ENCODE peak calls at places on chromosome 16, in four cellular contexts. A is A673, Q is mesenchymal stem cell, B is psoas muscle. L is an unnamed sample.

GRCh38 chr16:11796227-11797165 is 562 bp downstream of the ZC3H7A start:
- DNase-seq in A (no peak), B (peak; percentile 79), Q (peak; percentile 69), L (peak; percentile 75)

GRCh38 chr16:84442416-84443145 is 61.9 kb downstream of the MEAK7 start:
- DNase-seq in A (no peak), B (no peak), Q (no peak), L (no peak)

GRCh38 chr16:66894948-66895696 is 14.8 kb downstream of the PDP2 start:
- DNase-seq in A (peak; percentile 76), B (peak; percentile 78), Q (peak; percentile 83), L (peak; percentile 84)

GRCh38 chr16:20660325-20660724 is 37.2 kb downstream of the ACSM1 start:
- DNase-seq in A (no peak), Q (no peak), B (no peak), L (no peak)

GRCh38 chr16:79883494-79883893 is 283.0 kb upstream of the MAF start:
- DNase-seq in A (no peak), Q (no peak), B (no peak), L (no peak)

GRCh38 chr16:11100239-11100750 is 155.7 kb downstream of the SOCS1 start:
- DNase-seq in B (peak; percentile 75), Q (peak; percentile 98), A (peak; percentile 46), L (no peak)

GRCh38 chr16:24041834-24042631 is 206.2 kb downstream of the PRKCB start:
- DNase-seq in A (peak; percentile 87), Q (peak; percentile 11), B (no peak), L (peak; percentile 78)

GRCh38 chr16:23948949-23949392 is 113.2 kb downstream of the PRKCB start:
- DNase-seq in A (no peak), Q (no peak), B (no peak), L (no peak)

GRCh38 chr16:66961065-66961744 is at the start of gene CES3:
- DNase-seq in Q (peak; percentile 74), B (peak; percentile 72), A (peak; percentile 88), L (peak; percentile 90)

GRCh38 chr16:9650284-9650683 is 531.9 kb downstream of the GRIN2A start:
- DNase-seq in Q (no peak), B (no peak), A (no peak), L (no peak)

GRCh38 chr16:15915555-15916081 is 27.2 kb upstream of the CEP20 start:
- DNase-seq in Q (no peak), B (no peak), A (no peak), L (no peak)

GRCh38 chr16:56608876-56609462 is 585 bp downstream of the MT2A start:
- DNase-seq in A (peak; percentile 65), Q (peak; percentile 38), B (peak; percentile 64), L (no peak)

GRCh38 chr16:19883296-19883951 is 1.2 kb downstream of the GPRC5B start:
- DNase-seq in B (peak; percentile 77), Q (peak; percentile 51), A (peak; percentile 69), L (no peak)

GRCh38 chr16:67164599-67165061 is at the start of gene HSF4:
- DNase-seq in Q (no peak), B (peak; percentile 89), A (no peak), L (no peak)

GRCh38 chr16:75593308-75593707 is 27.1 kb downstream of the GABARAPL2 start:
- DNase-seq in A (peak; percentile 28), Q (no peak), B (no peak), L (no peak)

GRCh38 chr16:73032548-73033270 is 15.2 kb downstream of the ZFHX3 start:
- DNase-seq in A (no peak), Q (peak; percentile 40), B (no peak), L (no peak)

GRCh38 chr16:83110221-83110768 is 483.5 kb downstream of the CDH13 start:
- DNase-seq in B (no peak), A (no peak), Q (peak; percentile 6), L (no peak)

GRCh38 chr16:610513-611381 is 20.0 kb upstream of the WFIKKN1 start:
- DNase-seq in Q (no peak), A (no peak), B (peak; percentile 84), L (peak; percentile 90)

GRCh38 chr16:64626771-64627170 is 495.1 kb downstream of the CDH11 start:
- DNase-seq in A (no peak), B (no peak), Q (peak; percentile 19), L (peak; percentile 27)

GRCh38 chr16:51755039-51755501 is 604.0 kb upstream of the SALL1 start:
- DNase-seq in A (no peak), Q (no peak), B (no peak), L (no peak)

GRCh38 chr16:26334218-26335111 is 642.7 kb downstream of the HS3ST4 start:
- DNase-seq in Q (no peak), A (no peak), B (no peak), L (no peak)

GRCh38 chr16:9533042-9533441 is 441.6 kb downstream of the HAPSTR1 start:
- DNase-seq in A (no peak), B (no peak), Q (no peak), L (no peak)

GRCh38 chr16:2512920-2513404 is 790 bp upstream of the ATP6V0C start:
- DNase-seq in Q (no peak), A (no peak), B (no peak), L (peak; percentile 61)

GRCh38 chr16:19898924-19899604 is 14.4 kb upstream of the GPRC5B start:
- DNase-seq in Q (peak; percentile 63), B (no peak), A (peak; percentile 64), L (peak; percentile 63)

GRCh38 chr16:86476956-86477530 is 33.3 kb upstream of the FOXF1 start:
- DNase-seq in Q (no peak), A (no peak), B (no peak), L (no peak)

GRCh38 chr16:2429771-2430663 is 770 bp downstream of the CCNF start:
- DNase-seq in Q (peak; percentile 39), B (peak; percentile 60), A (peak; percentile 40), L (no peak)

GRCh38 chr16:8863594-8864424 is 5.0 kb downstream of the CARHSP1 start:
- DNase-seq in A (no peak), B (peak; percentile 71), Q (peak; percentile 50), L (no peak)

GRCh38 chr16:29784901-29785500 is 5.5 kb upstream of the KIF22 start:
- DNase-seq in A (peak; percentile 80), B (peak; percentile 88), Q (peak; percentile 77), L (no peak)

GRCh38 chr16:67150058-67150832 is 553 bp downstream of the B3GNT9 start:
- DNase-seq in B (peak; percentile 71), Q (peak; percentile 76), A (peak; percentile 89), L (no peak)

GRCh38 chr16:1153480-1154160 is 714 bp downstream of the CACNA1H start:
- DNase-seq in A (no peak), Q (no peak), B (no peak), L (no peak)

GRCh38 chr16:78478267-78478821 is 378.9 kb downstream of the WWOX start:
- DNase-seq in Q (peak; percentile 16), B (no peak), A (peak; percentile 51), L (no peak)

GRCh38 chr16:1745900-1746692 is 25.2 kb downstream of the NME3 start:
- DNase-seq in A (peak; percentile 38), B (no peak), Q (peak; percentile 90), L (no peak)

GRCh38 chr16:46830417-46830901 is 521 bp downstream of the C16orf87 start:
- DNase-seq in Q (no peak), A (peak; percentile 41), B (peak; percentile 70), L (no peak)

GRCh38 chr16:19396555-19397011 is 21.1 kb upstream of the TMC5 start:
- DNase-seq in A (no peak), B (no peak), Q (no peak), L (no peak)

GRCh38 chr16:67959930-67960329 is 8.5 kb downstream of the SLC12A4 start:
- DNase-seq in A (no peak), Q (no peak), B (no peak), L (no peak)

GRCh38 chr16:29021471-29021870 is 36.6 kb downstream of the LAT start:
- DNase-seq in B (no peak), Q (no peak), A (no peak), L (no peak)

GRCh38 chr16:73019456-73020362 is 28.2 kb downstream of the ZFHX3 start:
- DNase-seq in B (no peak), Q (peak; percentile 93), A (no peak), L (no peak)

GRCh38 chr16:49127103-49127502 is 154.5 kb downstream of the CBLN1 start:
- DNase-seq in Q (no peak), A (peak; percentile 5), B (no peak), L (no peak)

DNA sequence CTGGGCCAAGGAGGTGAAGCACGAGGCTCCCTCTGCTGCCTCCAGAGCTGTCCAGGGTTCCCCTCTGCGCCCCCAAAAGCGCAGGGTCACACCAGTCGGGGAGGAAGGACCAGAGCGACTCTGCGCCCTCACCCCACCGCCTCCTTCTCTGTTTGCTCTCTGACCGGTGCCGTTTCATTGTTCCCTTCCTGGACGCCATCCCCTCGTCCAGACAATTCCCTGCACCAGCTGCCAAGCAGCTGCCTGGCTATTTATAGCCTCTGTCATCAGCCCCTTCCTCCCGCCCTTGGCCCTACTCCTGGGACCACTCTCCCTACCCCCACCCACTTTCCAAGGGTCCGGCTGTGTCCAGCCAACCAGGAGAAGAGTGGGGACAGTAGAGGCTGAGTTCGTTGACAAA is 68.8 kb upstream of the CREBBP start:
- DNase-seq in B (peak; percentile 59), Q (no peak), A (no peak), L (no peak)
- H3K27ac ChIP-seq in B (peak overlapping the region; percentile 81), Q (no peak overlapping the region), A (no peak overlapping the region), L (no peak overlapping the region)

GRCh38 chr16:55478827-55479559 is at the start of gene MMP2:
- DNase-seq in B (peak; percentile 88), Q (peak; percentile 83), A (peak; percentile 69), L (peak; percentile 46)
- H3K27ac ChIP-seq in B (peak within 1 kb of the TSS; percentile 55), Q (no peak within 1 kb of the TSS), A (no peak within 1 kb of the TSS), L (no peak within 1 kb of the TSS)

GRCh38 chr16:27363797-27364196 is 38.2 kb upstream of the IL21R start:
- DNase-seq in B (no peak), Q (no peak), A (peak; percentile 23), L (no peak)

GRCh38 chr16:27362570-27363245 is 39.3 kb upstream of the IL21R start:
- DNase-seq in B (no peak), Q (no peak), A (no peak), L (no peak)

GRCh38 chr16:27363246-27363632 is 38.7 kb upstream of the IL21R start:
- DNase-seq in B (no peak), Q (no peak), A (no peak), L (peak; percentile 16)

GRCh38 chr16:27365142-27366089 is 36.6 kb upstream of the IL21R start:
- DNase-seq in Q (peak; percentile 58), B (no peak), A (no peak), L (no peak)

GRCh38 chr16:27364493-27365141 is 37.4 kb upstream of the IL21R start:
- DNase-seq in Q (no peak), A (no peak), B (no peak), L (no peak)
- H3K27ac ChIP-seq in Q (peak overlapping the region; percentile 36), A (no peak overlapping the region), B (no peak overlapping the region), L (no peak overlapping the region)

GRCh38 chr16:89282523-89282922 is 65.0 kb downstream of the ZNF778 start:
- DNase-seq in Q (no peak), B (no peak), A (no peak), L (no peak)
- H3K27ac ChIP-seq in Q (no peak overlapping the region), B (no peak overlapping the region), A (no peak overlapping the region), L (no peak overlapping the region)

DNA sequence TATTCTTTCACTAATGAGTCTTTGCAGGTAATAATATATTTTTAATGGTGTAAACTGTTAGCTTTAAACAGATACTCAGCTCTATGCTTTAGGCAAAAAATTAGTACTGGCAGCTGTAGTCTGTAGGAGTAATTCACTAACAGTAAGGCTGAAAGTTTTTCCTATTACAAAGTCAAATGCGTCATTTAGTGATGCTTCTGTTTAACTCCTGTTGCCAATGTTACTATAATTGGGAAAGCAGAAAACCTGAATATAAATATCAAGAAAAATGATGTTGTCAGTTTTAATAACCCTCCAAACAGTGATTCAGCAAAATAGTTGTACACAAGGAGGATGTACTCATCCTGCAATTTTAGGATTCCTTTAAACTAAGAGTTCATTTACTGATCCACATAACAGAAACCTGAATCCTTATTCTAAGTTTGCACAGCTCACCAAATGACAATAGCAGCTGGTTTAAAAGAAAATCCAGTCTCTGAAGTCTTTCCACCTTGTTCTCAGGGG is 4.3 kb downstream of the CDR2 start:
- DNase-seq in A (peak; percentile 32), B (no peak), Q (peak; percentile 60), L (no peak)
- H3K27ac ChIP-seq in A (peak overlapping the region; percentile 85), B (peak overlapping the region; percentile 64), Q (peak overlapping the region; percentile 35), L (no peak overlapping the region)

L was measured in WERI-Rb-1.